ENCODE peak calls at places on chromosomes 3 and 15, in seven cellular contexts. Y, M, L, H, D, A and B are unnamed samples.

GRCh38 chr3:126346466-126346865 is 10.7 kb downstream of the KLF15 start:
- DNase-seq in Y (peak; percentile 3), M (no peak), L (no peak), H (no peak), D (peak; percentile 44), A (no peak), B (no peak)

GRCh38 chr3:157145566-157145965 is 14.4 kb downstream of the CCNL1 start:
- DNase-seq in Y (no peak), M (no peak), L (no peak), H (no peak), D (no peak), A (no peak), B (no peak)

GRCh38 chr3:184042617-184043016 is 10.2 kb upstream of the HTR3C start:
- DNase-seq in Y (no peak), M (no peak), L (no peak), H (no peak), D (no peak), A (no peak), B (no peak)

GRCh38 chr3:56681963-56682457 is 1.1 kb downstream of the TASOR start:
- DNase-seq in Y (no peak), M (no peak), L (no peak), H (no peak), D (no peak), A (no peak), B (no peak)

GRCh38 chr15:50549326-50549725 is 2.9 kb upstream of the USP50 start:
- DNase-seq in Y (no peak), M (no peak), L (no peak), H (no peak), D (no peak), A (no peak), B (no peak)

GRCh38 chr15:101028772-101029438 is 109.7 kb downstream of the LRRK1 start:
- DNase-seq in Y (peak; percentile 4), M (no peak), L (no peak), H (no peak), D (peak; percentile 63), A (peak; percentile 9), B (no peak)

GRCh38 chr3:151875759-151876158 is 2.3 kb downstream of the SUCNR1 start:
- DNase-seq in Y (no peak), M (no peak), L (no peak), H (peak; percentile 46), D (no peak), A (no peak), B (peak; percentile 79)

GRCh38 chr15:75225951-75226732 is 24.5 kb downstream of the C15orf39 start:
- DNase-seq in Y (no peak), M (no peak), L (no peak), H (no peak), D (peak; percentile 71), A (no peak), B (no peak)

GRCh38 chr15:48221885-48222284 is 15.8 kb downstream of the SLC12A1 start:
- DNase-seq in Y (no peak), M (no peak), L (no peak), H (no peak), D (no peak), A (no peak), B (no peak)

GRCh38 chr3:77524467-77524866 is 484.6 kb downstream of the ROBO2 start:
- DNase-seq in Y (no peak), M (no peak), L (no peak), H (no peak), D (no peak), A (no peak), B (no peak)

GRCh38 chr15:71443538-71443937 is 328.3 kb downstream of the THSD4 start:
- DNase-seq in Y (peak; percentile 62), M (no peak), L (peak; percentile 55), H (peak; percentile 51), D (no peak), A (peak; percentile 67), B (peak; percentile 39)

GRCh38 chr15:68385240-68385561 is 46.8 kb downstream of the ITGA11 start:
- DNase-seq in Y (no peak), M (no peak), L (no peak), H (no peak), D (no peak), A (peak; percentile 17), B (no peak)

GRCh38 chr15:90078965-90079364 is 23.3 kb downstream of the IDH2 start:
- DNase-seq in Y (no peak), M (no peak), L (no peak), H (no peak), D (no peak), A (no peak), B (no peak)

DNA sequence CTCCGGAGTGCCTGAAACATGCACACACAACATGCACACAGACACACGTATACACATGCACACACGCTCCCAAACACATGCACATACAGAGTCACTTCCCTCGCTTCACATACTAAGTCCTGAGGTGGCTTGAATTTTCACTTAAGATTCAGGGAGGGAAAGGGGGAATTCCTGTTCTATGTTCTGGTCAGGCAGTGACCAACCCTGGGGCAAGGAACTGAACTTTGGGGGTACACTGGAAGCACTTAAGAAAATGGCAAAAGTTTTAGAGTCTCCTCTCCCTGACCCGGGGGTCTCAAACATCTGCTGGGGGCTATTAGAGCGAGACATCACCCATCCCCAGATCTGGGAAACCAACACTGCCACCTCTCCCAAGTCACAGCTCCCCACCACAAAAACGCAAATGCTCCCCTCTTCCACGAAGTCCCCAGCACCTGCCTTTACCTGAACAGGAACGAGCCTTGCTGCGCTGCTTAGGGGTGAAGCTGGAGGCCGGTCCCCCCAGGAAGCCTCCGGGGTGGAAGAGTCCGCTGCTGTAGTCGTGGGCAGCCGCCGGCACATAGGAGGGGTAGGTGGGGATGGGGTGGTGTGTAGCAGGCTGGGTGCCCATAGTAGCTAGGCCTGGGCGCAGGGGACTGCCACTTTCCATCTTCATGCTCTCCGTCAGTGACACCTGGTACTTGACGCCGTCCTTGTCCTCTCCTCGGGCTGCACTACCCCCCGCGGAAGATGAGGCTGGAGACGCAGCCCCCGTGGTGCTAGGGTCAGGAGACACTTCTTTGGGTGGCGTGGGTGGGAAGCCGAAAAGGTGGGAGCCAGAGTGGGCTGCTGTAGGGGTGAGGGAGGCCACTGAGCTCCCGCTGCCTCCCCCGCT is 7.5 kb downstream of the GATA2 start:
- DNase-seq in Y (no peak), M (no peak), L (no peak), H (no peak), D (peak; percentile 62), A (no peak), B (peak; percentile 44)
- TF ChIP-seq POLR2A in Y (no peak), M (no peak), L (no peak), H (no peak), D (no peak), A (no peak), B (peak; percentile 19)

GRCh38 chr3:164515256-164515655 is 563.0 kb downstream of the SI start:
- DNase-seq in Y (no peak), M (no peak), L (no peak), H (no peak), D (peak; percentile 52), A (no peak), B (no peak)

DNA sequence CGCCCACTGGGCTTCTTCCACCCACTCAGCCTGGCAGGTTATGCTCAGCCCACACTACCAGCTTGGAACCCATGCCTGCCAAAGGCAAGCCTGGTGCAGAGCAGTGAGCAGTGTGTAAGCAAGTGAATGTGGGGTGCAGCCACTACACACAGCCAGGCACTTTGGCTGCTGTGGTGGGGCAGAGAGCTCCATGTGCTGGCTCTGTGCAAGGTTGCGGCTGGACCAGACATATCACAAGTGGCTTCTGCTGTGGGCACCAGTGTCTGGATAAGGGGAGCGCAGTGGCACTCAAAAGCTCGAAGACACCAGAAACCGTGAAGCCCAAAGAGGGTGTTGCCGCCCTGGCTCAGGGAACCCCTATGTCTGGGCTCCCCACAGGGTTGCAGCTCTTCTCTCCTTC is 563.7 kb downstream of the SI start:
- DNase-seq in Y (no peak), M (no peak), L (no peak), H (no peak), D (peak; percentile 33), A (no peak), B (no peak)
- TF ChIP-seq POLR2A in Y (no peak), M (no peak), L (no peak), H (no peak), D (no peak), A (no peak), B (no peak)

GRCh38 chr3:131501949-131502348 is 822 bp downstream of the MRPL3 start:
- DNase-seq in Y (no peak), M (no peak), L (peak; percentile 8), H (no peak), D (no peak), A (no peak), B (no peak)

GRCh38 chr3:131503328-131503650 is 518 bp upstream of the MRPL3 start:
- DNase-seq in Y (no peak), M (no peak), L (peak; percentile 50), H (no peak), D (no peak), A (no peak), B (no peak)

GRCh38 chr3:131502530-131503327 is at the start of gene MRPL3:
- DNase-seq in Y (peak; percentile 89), M (peak; percentile 58), L (peak; percentile 67), H (peak; percentile 87), D (peak; percentile 96), A (peak; percentile 74), B (peak; percentile 93)
- TF ChIP-seq POLR2A in Y (peak; percentile 52), M (peak; percentile 72), L (peak; percentile 56), H (peak; percentile 75), D (no peak), A (peak; percentile 33), B (peak; percentile 77)

GRCh38 chr3:120652896-120653545 is 29.0 kb downstream of the HGD start:
- DNase-seq in Y (no peak), M (no peak), L (no peak), H (no peak), D (no peak), A (no peak), B (no peak)

GRCh38 chr3:120648290-120648689 is 33.7 kb downstream of the HGD start:
- DNase-seq in Y (no peak), M (no peak), L (no peak), H (peak; percentile 51), D (no peak), A (no peak), B (no peak)

GRCh38 chr3:120652281-120652680 is 29.8 kb downstream of the HGD start:
- DNase-seq in Y (no peak), M (no peak), L (no peak), H (no peak), D (no peak), A (no peak), B (no peak)

GRCh38 chr3:120646771-120647449 is 35.1 kb downstream of the HGD start:
- DNase-seq in Y (no peak), M (no peak), L (no peak), H (no peak), D (no peak), A (no peak), B (no peak)

DNA sequence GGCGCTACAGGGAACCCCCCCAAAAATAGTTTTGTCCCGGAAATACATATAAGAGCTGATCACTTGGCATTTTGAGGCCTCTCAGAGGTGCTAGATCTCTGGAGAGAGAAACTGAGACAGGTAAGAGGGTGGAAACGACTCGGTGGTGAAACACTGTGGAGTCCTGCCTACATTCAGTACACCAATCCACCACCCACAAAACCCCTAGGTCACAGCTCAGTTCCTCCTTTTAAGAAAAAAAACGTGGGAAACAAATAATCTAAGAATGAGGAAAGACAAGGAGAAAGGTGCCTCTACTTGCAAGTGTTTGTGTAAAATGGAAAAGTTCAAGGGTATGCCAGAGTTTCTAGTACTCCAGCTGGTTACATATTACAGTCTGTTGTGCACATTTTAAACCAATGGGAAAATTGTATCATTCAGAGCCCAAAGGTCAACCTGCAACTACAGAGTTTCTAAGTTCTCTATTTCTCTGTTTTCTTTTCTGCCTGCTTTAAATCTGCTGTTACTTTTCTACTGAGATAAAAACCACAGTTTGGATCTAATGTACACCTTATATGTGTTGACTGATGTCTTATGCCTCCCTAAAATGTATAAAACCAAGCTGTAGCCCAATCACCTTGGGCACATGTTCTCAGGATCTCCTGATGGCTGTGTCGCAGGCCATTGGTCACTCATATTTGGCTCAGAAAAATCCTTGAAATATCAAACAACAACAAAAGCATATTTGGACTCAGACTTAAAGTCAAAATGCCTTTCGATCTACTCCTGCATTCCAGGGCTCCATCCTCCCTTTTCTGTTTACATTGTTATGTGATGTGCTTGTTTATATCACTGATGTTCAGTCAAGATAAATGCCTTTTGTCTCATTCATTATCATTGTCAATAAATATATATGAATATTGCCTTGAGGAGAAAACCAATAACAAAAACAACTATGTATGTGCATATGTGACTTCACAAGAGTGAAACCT is 32.0 kb downstream of the HGD start:
- DNase-seq in Y (no peak), M (no peak), L (no peak), H (peak; percentile 34), D (no peak), A (no peak), B (no peak)
- TF ChIP-seq POLR2A in Y (no peak), M (no peak), L (no peak), H (no peak), D (no peak), A (no peak), B (no peak)